ENCODE peak calls at places on chromosome 6, in eight cellular contexts. R, I, Z, X, B, P, O and W are unnamed samples.

GRCh38 chr6:168002812-168003211 is 5.3 kb downstream of the KIF25 start:
- DNase-seq in R (no peak), I (no peak), Z (no peak), X (no peak), B (no peak), P (no peak), O (no peak), W (no peak)

GRCh38 chr6:40719671-40720374 is 132.7 kb upstream of the LRFN2 start:
- DNase-seq in R (no peak), I (no peak), Z (no peak), X (no peak), B (no peak), P (peak; percentile 38), O (no peak), W (no peak)

GRCh38 chr6:24257282-24257681 is 100.6 kb downstream of the DCDC2 start:
- DNase-seq in R (no peak), I (no peak), Z (no peak), X (no peak), B (no peak), P (no peak), O (no peak), W (no peak)

GRCh38 chr6:32623693-32624092 is 13.5 kb upstream of the HLA-DQA1 start:
- DNase-seq in R (no peak), I (no peak), Z (no peak), X (no peak), B (no peak), P (no peak), O (no peak), W (no peak)

GRCh38 chr6:160424256-160424655 is 76.1 kb downstream of the SLC22A3 start:
- DNase-seq in R (no peak), I (no peak), Z (no peak), X (no peak), B (no peak), P (no peak), O (no peak), W (no peak)

GRCh38 chr6:122567034-122567433 is 43.2 kb upstream of the PKIB start:
- DNase-seq in R (no peak), I (no peak), Z (no peak), X (no peak), B (no peak), P (no peak), O (no peak), W (no peak)

GRCh38 chr6:116287668-116288282 is 8.0 kb upstream of the TSPYL1 start:
- DNase-seq in R (no peak), I (peak; percentile 37), Z (no peak), X (no peak), B (no peak), P (no peak), O (no peak), W (no peak)

GRCh38 chr6:35011096-35012041 is 122.3 kb downstream of the ANKS1A start:
- DNase-seq in R (no peak), I (no peak), Z (no peak), X (no peak), B (no peak), P (peak; percentile 70), O (no peak), W (no peak)

GRCh38 chr6:141682391-141682790 is 450.3 kb upstream of the GJE1 start:
- DNase-seq in R (no peak), I (no peak), Z (no peak), X (no peak), B (no peak), P (no peak), O (no peak), W (no peak)

GRCh38 chr6:90003941-90004340 is 109.7 kb downstream of the GJA10 start:
- DNase-seq in R (no peak), I (no peak), Z (no peak), X (no peak), B (no peak), P (no peak), O (no peak), W (no peak)

GRCh38 chr6:35728663-35729348 is 8.0 kb upstream of the ARMC12 start:
- DNase-seq in R (no peak), I (no peak), Z (no peak), X (peak; percentile 40), B (no peak), P (no peak), O (no peak), W (peak; percentile 94)